ENCODE peak calls at places on chromosomes 6 and 20, in seven cellular contexts. Q is BJ; K is CD4-positive, alpha-beta T cell; G is iris pigment epithelial cell; V is activated CD4-positive, CD25-positive, alpha-beta regulatory T cell; Z is B cell; L is NCI-H2029 treated with DMSO at 0.1 percent for 48 hours. P is an unnamed sample.

GRCh38 chr6:34352305-34352937 is 40.0 kb downstream of the NUDT3 start:
- DNase-seq in Q (no peak), K (no peak), G (peak), V (no peak), Z (no peak), L (no peak), P (no peak)

GRCh38 chr20:44523746-44524145 is 1.9 kb upstream of the SERINC3 start:
- DNase-seq in Q (no peak), K (no peak), G (no peak), V (no peak), Z (no peak), L (no peak), P (no peak)

GRCh38 chr20:19945732-19946670 is 71.2 kb upstream of the NAA20 start:
- DNase-seq in Q (no peak), K (no peak), G (no peak), V (no peak), Z (no peak), L (no peak), P (no peak)

GRCh38 chr6:110338820-110339470 is 19.2 kb downstream of the METTL24 start:
- DNase-seq in Q (no peak), K (no peak), G (peak), V (no peak), Z (no peak), L (no peak), P (no peak)

GRCh38 chr6:35068206-35068605 is 72.9 kb downstream of the TCP11 start:
- DNase-seq in Q (no peak), K (no peak), G (no peak), V (no peak), Z (no peak), L (no peak), P (no peak)

GRCh38 chr20:45014671-45015415 is 48.5 kb downstream of the STK4 start:
- DNase-seq in Q (peak), K (no peak), G (peak), V (no peak), Z (no peak), L (no peak), P (no peak)

GRCh38 chr20:23018941-23019340 is 16.2 kb upstream of the SSTR4 start:
- DNase-seq in Q (no peak), K (no peak), G (no peak), V (no peak), Z (no peak), L (no peak), P (no peak)

GRCh38 chr20:44031822-44032582 is 117.3 kb downstream of the TOX2 start:
- DNase-seq in Q (no peak), K (no peak), G (no peak), V (no peak), Z (peak), L (no peak), P (no peak)

GRCh38 chr6:35728663-35729348 is 8.0 kb upstream of the ARMC12 start:
- DNase-seq in Q (no peak), K (no peak), G (no peak), V (no peak), Z (peak), L (peak), P (peak)

GRCh38 chr20:24134284-24134683 is 145.7 kb upstream of the GGTLC1 start:
- DNase-seq in Q (no peak), K (no peak), G (no peak), V (no peak), Z (no peak), L (peak), P (peak)

GRCh38 chr6:4412488-4412887 is 277.1 kb upstream of the ECI2 start:
- DNase-seq in Q (no peak), K (no peak), G (no peak), V (no peak), Z (no peak), L (no peak), P (no peak)

P was measured in bronchial epithelial cell.